ENCODE peak calls at places on chromosomes 2 and 18, in four cellular contexts. U, V, G and I are unnamed samples. For H3K4me1, the result is how much of the 10 kb centered on the place peaks cover.

GRCh38 chr2:240927390-240927781 is 21.2 kb downstream of the CROCC2 start:
- DNase-seq in U (no peak), V (no peak), G (no peak), I (no peak)

GRCh38 chr2:173249661-173250641 is 104.7 kb upstream of the CDCA7 start:
- DNase-seq in U (no peak), V (no peak), G (no peak), I (peak)

GRCh38 chr18:55794288-55795052 is 206.5 kb upstream of the TCF4 start:
- DNase-seq in U (no peak), V (no peak), G (no peak), I (no peak)

GRCh38 chr18:45702871-45703270 is 21.1 kb upstream of the SLC14A1 start:
- DNase-seq in U (no peak), V (no peak), G (no peak), I (no peak)

GRCh38 chr2:75290600-75291140 is 91.3 kb upstream of the TACR1 start:
- DNase-seq in U (no peak), V (no peak), G (no peak), I (no peak)

GRCh38 chr2:157779794-157780193 is 96.3 kb downstream of the ACVR1 start:
- DNase-seq in U (no peak), V (no peak), G (no peak), I (no peak)

GRCh38 chr2:204871246-204871953 is 326.1 kb downstream of the PARD3B start:
- DNase-seq in U (no peak), V (peak), G (no peak), I (peak)

GRCh38 chr2:28442328-28442727 is 49.7 kb downstream of the FOSL2 start:
- DNase-seq in U (no peak), V (no peak), G (no peak), I (no peak)

GRCh38 chr2:150371066-150371812 is 116.2 kb downstream of the RND3 start:
- DNase-seq in U (no peak), V (no peak), G (no peak), I (no peak)

GRCh38 chr2:9761547-9761946 is 81.7 kb upstream of the TAF1B start:
- DNase-seq in U (no peak), V (no peak), G (no peak), I (no peak)

GRCh38 chr2:226701052-226701451 is 98.6 kb downstream of the IRS1 start:
- DNase-seq in U (no peak), V (no peak), G (no peak), I (no peak)

GRCh38 chr2:68294187-68294586 is 25.6 kb downstream of the CNRIP1 start:
- DNase-seq in U (no peak), V (no peak), G (no peak), I (no peak)

GRCh38 chr18:11091746-11092145 is 57.6 kb downstream of the PIEZO2 start:
- DNase-seq in U (no peak), V (no peak), G (no peak), I (no peak)

GRCh38 chr2:174058022-174058421 is 92.8 kb upstream of the SP3 start:
- DNase-seq in U (no peak), V (no peak), G (no peak), I (no peak)

GRCh38 chr2:204881519-204882111 is 336.3 kb downstream of the PARD3B start:
- DNase-seq in U (no peak), V (no peak), G (no peak), I (no peak)

GRCh38 chr2:176492583-176492982 is 223.3 kb downstream of the MTX2 start:
- DNase-seq in U (no peak), V (no peak), G (no peak), I (no peak)
- H3K4me1 ChIP-seq in U (under half), V (under half), G (under half), I (under half)

DNA sequence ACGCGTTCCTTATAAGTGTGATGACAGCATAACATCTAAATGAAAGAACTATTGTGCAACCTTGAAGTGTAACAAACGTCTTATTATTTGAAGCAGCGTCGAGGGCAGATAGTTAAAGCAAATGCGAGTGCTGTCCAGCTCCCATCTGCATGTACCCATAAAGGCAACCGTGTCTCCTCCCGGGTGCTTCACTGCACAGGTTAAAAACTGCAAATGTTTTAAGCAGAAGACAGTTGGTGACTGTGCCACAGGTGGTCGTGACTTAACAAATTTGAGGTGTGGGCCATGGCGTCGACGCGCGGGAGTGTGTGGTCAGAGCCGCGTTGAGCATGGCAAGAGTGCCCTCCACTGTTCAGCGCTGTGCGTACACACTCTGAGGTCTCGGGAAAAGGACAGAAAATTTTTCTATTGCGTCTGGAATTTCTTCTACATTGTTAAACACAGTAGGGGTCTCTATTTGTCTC is 6.4 kb downstream of the SALL3 start:
- DNase-seq in U (peak), V (peak), G (no peak), I (peak)
- TF ChIP-seq MYC in U (no peak), V (no peak), G (no peak), I (no peak)

DNA sequence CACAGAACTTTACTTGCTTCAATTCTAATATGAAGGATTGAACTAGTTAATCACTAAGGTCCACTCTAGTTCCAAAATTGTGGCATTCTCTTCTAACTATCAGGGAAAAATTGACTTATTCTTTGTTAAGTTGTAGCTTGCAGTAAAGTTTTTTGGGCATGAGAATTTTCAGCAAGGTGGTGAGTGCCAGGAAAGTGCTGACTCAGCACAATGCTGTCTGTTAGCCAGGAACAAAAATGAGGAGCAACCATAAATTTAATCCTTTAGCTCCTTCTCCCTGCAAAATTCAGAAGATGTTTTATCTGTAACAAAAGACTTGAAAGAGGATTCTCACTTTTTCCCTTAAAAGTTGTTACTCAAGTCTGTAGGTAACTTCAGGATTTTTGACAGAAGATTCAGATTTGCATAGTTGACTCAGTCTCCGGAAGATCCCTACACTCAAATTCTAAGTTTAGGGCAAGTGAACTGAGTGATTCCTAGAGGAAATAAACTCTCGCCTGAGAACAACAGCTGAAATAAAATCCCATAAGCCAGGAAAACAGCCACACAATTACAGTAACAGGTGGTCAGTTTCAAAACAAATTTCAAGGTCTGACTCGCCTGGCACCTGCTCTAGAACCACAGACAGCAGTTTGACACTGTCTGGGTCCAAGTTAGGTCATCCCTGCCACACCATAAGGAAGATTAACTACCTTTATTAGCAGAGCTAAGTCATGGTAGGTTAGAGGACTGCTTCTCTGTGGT is 20.2 kb upstream of the DARS1 start:
- DNase-seq in U (no peak), V (no peak), G (no peak), I (no peak)
- H3K9ac ChIP-seq in U (no peak), V (no peak), G (no peak), I (no peak)

GRCh38 chr2:15981646-15982045 is 41.3 kb downstream of the MYCN start:
- DNase-seq in U (no peak), V (no peak), G (no peak), I (no peak)
- H3K4me1 ChIP-seq in U (under half), V (under half), G (under half), I (under half)

GRCh38 chr2:61950133-61950560 is 44.7 kb downstream of the COMMD1 start:
- DNase-seq in U (no peak), V (no peak), G (no peak), I (no peak)

GRCh38 chr2:61949458-61950107 is 44.1 kb downstream of the COMMD1 start:
- DNase-seq in U (no peak), V (no peak), G (no peak), I (no peak)

GRCh38 chr2:61951876-61952275 is 46.4 kb downstream of the COMMD1 start:
- DNase-seq in U (no peak), V (no peak), G (no peak), I (no peak)

GRCh38 chr2:61952291-61952690 is 46.8 kb downstream of the COMMD1 start:
- DNase-seq in U (no peak), V (no peak), G (no peak), I (no peak)

DNA sequence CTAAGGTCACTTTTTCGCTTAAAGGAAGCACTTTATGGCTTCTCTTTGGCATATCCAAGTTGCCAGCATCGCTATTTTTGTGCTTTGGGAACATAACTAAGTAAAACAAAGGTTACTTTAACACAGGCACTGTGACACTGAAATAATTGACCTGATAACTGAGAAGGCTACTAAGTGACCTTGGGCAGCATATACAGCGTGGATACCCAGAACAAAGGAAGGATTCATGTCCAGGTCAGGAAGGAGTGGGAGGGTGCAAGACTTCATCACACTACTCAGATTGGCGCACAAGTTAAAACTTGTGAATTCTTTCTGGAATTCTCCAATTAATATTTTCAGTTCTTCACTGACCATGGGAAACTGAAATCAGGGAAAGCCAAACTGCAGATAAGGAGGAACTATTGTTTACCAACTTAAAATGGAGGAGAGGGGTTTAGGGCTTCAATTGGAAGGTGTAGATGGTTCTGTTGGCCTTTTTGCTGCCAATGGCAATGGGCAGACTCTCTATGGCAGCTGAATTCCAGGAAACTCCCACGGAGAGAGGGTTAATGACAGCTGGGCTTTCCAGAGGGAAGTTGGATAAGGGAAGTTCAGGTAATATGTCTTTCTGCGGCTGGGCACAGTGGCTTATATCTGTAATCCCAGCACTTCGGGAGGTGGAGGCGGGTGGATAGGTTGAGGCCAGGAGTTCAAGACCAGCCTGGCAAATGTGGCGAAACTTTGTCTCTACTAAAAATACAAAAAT is 45.3 kb downstream of the COMMD1 start:
- DNase-seq in U (no peak), V (peak), G (no peak), I (no peak)
- TF ChIP-seq MYC in U (no peak), V (no peak), G (no peak), I (no peak)

DNA sequence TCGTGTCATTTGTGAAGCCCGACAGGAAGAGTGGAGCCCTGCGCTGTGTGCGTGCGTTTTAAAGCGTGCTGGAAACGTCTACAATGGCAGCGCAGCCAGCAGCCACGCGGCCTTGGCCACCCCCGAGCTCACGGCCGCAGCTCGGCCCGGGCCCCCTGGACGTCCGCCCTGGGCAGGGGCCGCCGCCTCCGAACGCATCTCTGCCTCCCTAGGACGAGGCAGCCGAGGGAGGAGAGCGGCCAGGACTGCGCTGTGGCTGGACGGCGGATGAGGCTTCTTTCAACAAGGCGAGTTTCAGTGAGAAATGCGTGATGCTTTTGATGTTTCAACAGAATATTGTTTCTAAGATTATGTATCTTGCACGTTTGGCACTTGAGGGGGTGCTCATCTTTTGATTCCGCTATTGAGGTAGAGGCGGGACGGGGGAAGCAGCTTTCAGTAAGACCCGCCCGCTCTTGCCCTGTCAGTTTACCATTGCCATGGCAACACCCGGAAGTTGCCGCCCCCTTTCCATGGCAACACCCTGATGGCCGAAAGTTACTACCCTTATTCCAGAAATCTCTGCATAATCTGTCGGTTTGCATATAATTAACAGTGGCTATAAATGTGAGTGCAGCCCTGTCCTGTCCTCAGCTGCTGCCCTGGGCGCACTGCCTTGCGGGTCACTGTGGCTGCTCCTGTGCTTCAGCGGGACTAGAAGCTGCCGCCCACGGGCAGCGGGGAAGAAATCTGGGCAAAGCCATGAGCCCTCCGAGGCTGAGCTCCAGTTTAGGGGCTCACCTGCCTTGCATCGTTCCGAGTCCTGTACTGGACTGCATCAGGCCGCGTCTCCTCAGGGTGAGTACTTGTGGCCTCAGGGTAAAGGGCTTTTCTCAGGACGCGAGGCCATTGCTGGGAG is 38.6 kb downstream of the ADNP2 start:
- DNase-seq in U (no peak), V (peak), G (peak), I (peak)
- H3K9ac ChIP-seq in U (no peak), V (peak), G (peak), I (peak)

GRCh38 chr2:224576098-224576715 is 9.0 kb downstream of the CUL3 start:
- DNase-seq in U (no peak), V (no peak), G (peak), I (no peak)
- H3K4me1 ChIP-seq in U (under half), V (under half), G (under half), I (under half)

GRCh38 chr2:196555726-196556125 is 83.8 kb upstream of the CCDC150 start:
- DNase-seq in U (no peak), V (no peak), G (no peak), I (no peak)
- TF ChIP-seq MYC in U (no peak), V (no peak), G (no peak), I (no peak)

GRCh38 chr18:23306842-23307241 is 146.2 kb upstream of the RIOK3 start:
- DNase-seq in U (no peak), V (no peak), G (peak), I (peak)

GRCh38 chr18:23302852-23303527 is 150.1 kb upstream of the RIOK3 start:
- DNase-seq in U (no peak), V (no peak), G (no peak), I (peak)

GRCh38 chr18:23302514-23302851 is 150.6 kb upstream of the RIOK3 start:
- DNase-seq in U (no peak), V (no peak), G (no peak), I (no peak)

GRCh38 chr18:23311346-23312103 is 141.6 kb upstream of the RIOK3 start:
- DNase-seq in U (no peak), V (no peak), G (no peak), I (peak)

GRCh38 chr18:23307567-23308295 is 145.4 kb upstream of the RIOK3 start:
- DNase-seq in U (no peak), V (no peak), G (peak), I (peak)
- H3K9ac ChIP-seq in U (peak), V (no peak), G (no peak), I (peak)

GRCh38 chr2:40279001-40279400 is 172.9 kb downstream of the SLC8A1 start:
- DNase-seq in U (no peak), V (no peak), G (no peak), I (peak)

GRCh38 chr2:40276076-40276475 is 175.8 kb downstream of the SLC8A1 start:
- DNase-seq in U (no peak), V (no peak), G (no peak), I (no peak)

GRCh38 chr2:40281021-40281940 is 170.6 kb downstream of the SLC8A1 start:
- DNase-seq in U (no peak), V (no peak), G (peak), I (peak)

GRCh38 chr2:40282428-40282827 is 169.5 kb downstream of the SLC8A1 start:
- DNase-seq in U (no peak), V (no peak), G (peak), I (no peak)

DNA sequence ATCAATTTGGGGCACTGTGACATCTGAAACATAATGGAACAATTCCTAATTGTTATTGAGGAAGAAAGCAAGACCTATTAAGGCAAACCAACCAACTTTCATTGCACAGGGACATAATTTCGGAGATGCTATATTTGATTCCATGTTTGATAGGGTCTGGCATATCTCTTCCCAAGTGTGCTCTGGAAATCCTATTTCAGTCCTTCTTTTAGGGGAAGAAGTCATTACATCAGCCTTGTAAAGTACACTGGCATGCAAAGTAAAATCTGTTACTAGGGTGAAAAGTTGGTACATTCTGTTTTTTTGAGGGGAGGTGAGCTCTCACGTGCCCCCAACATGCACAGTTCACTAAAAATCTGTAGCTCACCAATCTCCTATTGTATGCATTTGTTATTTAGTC is 172.4 kb downstream of the SLC8A1 start:
- DNase-seq in U (no peak), V (no peak), G (no peak), I (no peak)
- H3K4me1 ChIP-seq in U (under half), V (under half), G (under half), I (under half)